ENCODE peak calls at places on chromosomes 2 and 18, in seven cellular contexts. W, C, A, U, R, E and X are unnamed samples.

GRCh38 chr18:42069036-42069435 is 114.0 kb downstream of the PIK3C3 start:
- DNase-seq in W (no peak), C (no peak), A (no peak), U (no peak), R (no peak), E (no peak), X (no peak)

GRCh38 chr2:138030459-138030858 is 66.2 kb downstream of the HNMT start:
- DNase-seq in W (no peak), C (no peak), A (no peak), U (peak; percentile 7), R (no peak), E (no peak), X (no peak)

GRCh38 chr2:231680992-231681852 is 27.1 kb upstream of the PTMA start:
- DNase-seq in W (peak; percentile 96), C (no peak), A (peak; percentile 59), U (peak; percentile 36), R (peak; percentile 95), E (peak; percentile 86), X (peak; percentile 90)

GRCh38 chr2:190607014-190607597 is 41.8 kb upstream of the NAB1 start:
- DNase-seq in W (no peak), C (no peak), A (no peak), U (no peak), R (no peak), E (no peak), X (no peak)

GRCh38 chr2:8623576-8623957 is 58.3 kb upstream of the ID2 start:
- DNase-seq in W (no peak), C (no peak), A (no peak), U (no peak), R (no peak), E (no peak), X (no peak)

GRCh38 chr2:142131016-142131714 is at the start of gene LRP1B:
- DNase-seq in W (no peak), C (no peak), A (peak; percentile 49), U (no peak), R (peak; percentile 37), E (peak; percentile 43), X (no peak)

GRCh38 chr2:181234429-181235410 is 222.5 kb upstream of the ITGA4 start:
- DNase-seq in W (no peak), C (no peak), A (peak; percentile 72), U (no peak), R (no peak), E (no peak), X (no peak)

GRCh38 chr18:78873916-78874505 is 105.6 kb upstream of the SALL3 start:
- DNase-seq in W (no peak), C (no peak), A (no peak), U (peak; percentile 21), R (no peak), E (no peak), X (no peak)

GRCh38 chr18:3596324-3597158 is 146.6 kb downstream of the TGIF1 start:
- DNase-seq in W (peak; percentile 62), C (peak; percentile 56), A (no peak), U (no peak), R (no peak), E (peak; percentile 63), X (peak; percentile 43)

GRCh38 chr2:242032780-242033656 is 163.5 kb downstream of the RTP5 start:
- DNase-seq in W (no peak), C (no peak), A (no peak), U (no peak), R (no peak), E (no peak), X (no peak)

GRCh38 chr2:15949126-15949525 is 8.8 kb downstream of the MYCN start:
- DNase-seq in W (no peak), C (no peak), A (no peak), U (no peak), R (no peak), E (no peak), X (no peak)

GRCh38 chr2:218236829-218237228 is 19.8 kb downstream of the ARPC2 start:
- DNase-seq in W (no peak), C (no peak), A (no peak), U (no peak), R (no peak), E (no peak), X (no peak)

GRCh38 chr18:33334781-33335180 is 105.7 kb downstream of the CCDC178 start:
- DNase-seq in W (no peak), C (no peak), A (no peak), U (no peak), R (no peak), E (no peak), X (no peak)

GRCh38 chr2:159045545-159046454 is 77.4 kb downstream of the TANC1 start:
- DNase-seq in W (no peak), C (no peak), A (no peak), U (no peak), R (no peak), E (no peak), X (no peak)

GRCh38 chr18:55163550-55163949 is 204.3 kb upstream of the CCDC68 start:
- DNase-seq in W (no peak), C (no peak), A (no peak), U (no peak), R (no peak), E (no peak), X (no peak)

GRCh38 chr2:18829331-18829902 is 240.0 kb upstream of the NT5C1B start:
- DNase-seq in W (no peak), C (no peak), A (no peak), U (peak; percentile 84), R (no peak), E (no peak), X (no peak)

GRCh38 chr18:61572871-61573270 is 239.6 kb downstream of the CDH20 start:
- DNase-seq in W (no peak), C (no peak), A (no peak), U (no peak), R (no peak), E (no peak), X (no peak)

GRCh38 chr2:217960351-217960750 is 42.4 kb downstream of the TNS1 start:
- DNase-seq in W (no peak), C (no peak), A (no peak), U (no peak), R (peak; percentile 36), E (no peak), X (no peak)

GRCh38 chr2:239392688-239393400 is 8.0 kb downstream of the HDAC4 start:
- DNase-seq in W (no peak), C (peak; percentile 22), A (no peak), U (no peak), R (no peak), E (no peak), X (no peak)

GRCh38 chr2:173841110-173841509 is 124.1 kb downstream of the SP3 start:
- DNase-seq in W (no peak), C (no peak), A (no peak), U (no peak), R (no peak), E (no peak), X (no peak)

GRCh38 chr18:33593261-33593660 is 15.2 kb downstream of the ASXL3 start:
- DNase-seq in W (no peak), C (no peak), A (no peak), U (no peak), R (no peak), E (no peak), X (no peak)

GRCh38 chr2:43642363-43642762 is 5.3 kb downstream of the PLEKHH2 start:
- DNase-seq in W (no peak), C (no peak), A (no peak), U (no peak), R (no peak), E (no peak), X (no peak)

GRCh38 chr2:229164545-229165249 is 106.4 kb downstream of the PID1 start:
- DNase-seq in W (no peak), C (no peak), A (no peak), U (peak; percentile 32), R (no peak), E (no peak), X (no peak)

GRCh38 chr2:165122521-165122920 is 81.3 kb downstream of the SCN3A start:
- DNase-seq in W (no peak), C (no peak), A (no peak), U (no peak), R (no peak), E (no peak), X (no peak)

GRCh38 chr2:60033325-60033724 is 520.1 kb downstream of the BCL11A start:
- DNase-seq in W (no peak), C (no peak), A (no peak), U (no peak), R (no peak), E (no peak), X (no peak)

GRCh38 chr2:37623971-37624897 is 47.2 kb downstream of the CDC42EP3 start:
- DNase-seq in W (no peak), C (peak; percentile 43), A (no peak), U (peak; percentile 47), R (no peak), E (no peak), X (no peak)

GRCh38 chr2:86703704-86704370 is 16.3 kb upstream of the RMND5A start:
- DNase-seq in W (peak; percentile 66), C (no peak), A (no peak), U (peak; percentile 82), R (no peak), E (peak; percentile 21), X (peak; percentile 26)

GRCh38 chr2:168851674-168852320 is 38.4 kb downstream of the SPC25 start:
- DNase-seq in W (peak; percentile 46), C (no peak), A (no peak), U (peak; percentile 68), R (peak; percentile 55), E (no peak), X (peak; percentile 22)

GRCh38 chr2:112941753-112942653 is 31.0 kb downstream of the IL37 start:
- DNase-seq in W (peak; percentile 55), C (peak; percentile 48), A (peak; percentile 57), U (peak; percentile 67), R (no peak), E (peak; percentile 80), X (peak; percentile 46)

GRCh38 chr2:127560929-127561275 is 25.4 kb downstream of the MYO7B start:
- DNase-seq in W (no peak), C (no peak), A (no peak), U (no peak), R (no peak), E (no peak), X (no peak)